ENCODE peak calls at places on chromosomes 12 and 14, in ten cellular contexts. G, U, S, Y, H, T, M, Z, V and D are unnamed samples.

GRCh38 chr14:66066991-66067788 is 419.0 kb upstream of the CCDC196 start:
- DNase-seq in G (no peak), U (no peak), S (no peak), Y (no peak), H (peak; percentile 45), T (no peak), M (peak; percentile 63), Z (no peak), V (peak; percentile 79), D (peak; percentile 54)

GRCh38 chr12:70556179-70556869 is 80.9 kb downstream of the PTPRB start:
- DNase-seq in G (no peak), U (no peak), S (no peak), Y (no peak), H (no peak), T (no peak), M (no peak), Z (no peak), V (no peak), D (no peak)

GRCh38 chr12:124007810-124008570 is 35.0 kb downstream of the ZNF664 start:
- DNase-seq in G (peak; percentile 9), U (no peak), S (no peak), Y (no peak), H (no peak), T (peak; percentile 77), M (no peak), Z (no peak), V (no peak), D (no peak)

GRCh38 chr12:97313471-97314190 is 149.0 kb upstream of the RMST start:
- DNase-seq in G (no peak), U (no peak), S (no peak), Y (no peak), H (no peak), T (peak; percentile 51), M (no peak), Z (no peak), V (no peak), D (no peak)

GRCh38 chr14:103905861-103906456 is 22.3 kb upstream of the TDRD9 start:
- DNase-seq in G (no peak), U (peak; percentile 70), S (peak; percentile 41), Y (peak; percentile 50), H (no peak), T (no peak), M (no peak), Z (no peak), V (no peak), D (no peak)

GRCh38 chr14:76742961-76743360 is 18.3 kb upstream of the VASH1 start:
- DNase-seq in G (peak; percentile 13), U (no peak), S (no peak), Y (no peak), H (no peak), T (peak; percentile 20), M (no peak), Z (no peak), V (no peak), D (no peak)

GRCh38 chr14:75306917-75307699 is 28.5 kb downstream of the FOS start:
- DNase-seq in G (peak; percentile 81), U (peak; percentile 37), S (no peak), Y (no peak), H (peak; percentile 39), T (peak; percentile 21), M (no peak), Z (no peak), V (peak; percentile 86), D (no peak)

GRCh38 chr12:131644481-131644880 is 66.4 kb upstream of the SFSWAP start:
- DNase-seq in G (no peak), U (no peak), S (no peak), Y (no peak), H (no peak), T (no peak), M (no peak), Z (no peak), V (no peak), D (no peak)

GRCh38 chr14:51498411-51499227 is 153.1 kb upstream of the FRMD6 start:
- DNase-seq in G (no peak), U (no peak), S (no peak), Y (no peak), H (no peak), T (no peak), M (no peak), Z (no peak), V (no peak), D (no peak)

GRCh38 chr14:57818511-57818910 is 47.4 kb downstream of the SLC35F4 start:
- DNase-seq in G (no peak), U (no peak), S (no peak), Y (no peak), H (no peak), T (no peak), M (no peak), Z (no peak), V (no peak), D (no peak)

GRCh38 chr12:124727922-124728321 is 135.7 kb downstream of the SCARB1 start:
- DNase-seq in G (no peak), U (no peak), S (no peak), Y (no peak), H (no peak), T (no peak), M (no peak), Z (no peak), V (no peak), D (no peak)

GRCh38 chr14:46818147-46818546 is 166.6 kb upstream of the RPL10L start:
- DNase-seq in G (no peak), U (peak; percentile 7), S (no peak), Y (no peak), H (no peak), T (no peak), M (no peak), Z (no peak), V (peak; percentile 93), D (no peak)

GRCh38 chr14:92603309-92604257 is 90.0 kb downstream of the RIN3 start:
- DNase-seq in G (no peak), U (peak; percentile 60), S (peak; percentile 78), Y (no peak), H (peak; percentile 67), T (peak; percentile 25), M (peak; percentile 84), Z (no peak), V (no peak), D (peak; percentile 52)

GRCh38 chr12:125340791-125341190 is 275.6 kb downstream of the AACS start:
- DNase-seq in G (no peak), U (no peak), S (no peak), Y (no peak), H (peak; percentile 15), T (peak; percentile 8), M (peak; percentile 69), Z (no peak), V (no peak), D (peak; percentile 71)

GRCh38 chr12:6827982-6828670 is at the start of gene P3H3:
- DNase-seq in G (no peak), U (peak; percentile 68), S (no peak), Y (peak; percentile 65), H (peak; percentile 69), T (no peak), M (peak; percentile 48), Z (no peak), V (peak; percentile 9), D (peak; percentile 24)

GRCh38 chr12:92030618-92031017 is 115.0 kb downstream of the BTG1 start:
- DNase-seq in G (peak; percentile 87), U (no peak), S (peak; percentile 88), Y (no peak), H (no peak), T (no peak), M (peak; percentile 78), Z (peak; percentile 53), V (no peak), D (no peak)

GRCh38 chr12:78959556-78959955 is 95.0 kb downstream of the SYT1 start:
- DNase-seq in G (no peak), U (no peak), S (no peak), Y (no peak), H (peak; percentile 7), T (no peak), M (peak; percentile 39), Z (no peak), V (no peak), D (no peak)

GRCh38 chr12:122753213-122753571 is 568 bp downstream of the DENR start:
- DNase-seq in G (peak; percentile 16), U (no peak), S (no peak), Y (no peak), H (no peak), T (no peak), M (no peak), Z (no peak), V (no peak), D (no peak)

GRCh38 chr12:34393821-34394150 is 371.5 kb downstream of the ALG10 start:
- DNase-seq in G (no peak), U (no peak), S (no peak), Y (peak; percentile 1), H (no peak), T (no peak), M (no peak), Z (peak; percentile 17), V (no peak), D (no peak)

GRCh38 chr12:123958462-123958861 is 14.2 kb downstream of the CCDC92 start:
- DNase-seq in G (no peak), U (no peak), S (no peak), Y (no peak), H (no peak), T (no peak), M (no peak), Z (no peak), V (peak; percentile 75), D (no peak)

GRCh38 chr12:93137656-93138612 is 208.8 kb upstream of the EEA1 start:
- DNase-seq in G (peak; percentile 58), U (no peak), S (no peak), Y (no peak), H (peak; percentile 84), T (peak; percentile 25), M (peak; percentile 60), Z (no peak), V (no peak), D (peak; percentile 89)

GRCh38 chr12:113371808-113372207 is 13.4 kb downstream of the PLBD2 start:
- DNase-seq in G (no peak), U (no peak), S (no peak), Y (no peak), H (peak; percentile 7), T (no peak), M (no peak), Z (no peak), V (no peak), D (no peak)

GRCh38 chr14:69059658-69060648 is 80.9 kb upstream of the ACTN1 start:
- DNase-seq in G (no peak), U (no peak), S (no peak), Y (no peak), H (peak; percentile 89), T (no peak), M (peak; percentile 96), Z (no peak), V (no peak), D (peak; percentile 96)

GRCh38 chr12:2561367-2561766 is 233.4 kb upstream of the FKBP4 start:
- DNase-seq in G (no peak), U (no peak), S (no peak), Y (no peak), H (no peak), T (no peak), M (no peak), Z (no peak), V (no peak), D (peak; percentile 25)

GRCh38 chr14:50862171-50862570 is 9.7 kb upstream of the ABHD12B start:
- DNase-seq in G (no peak), U (no peak), S (no peak), Y (no peak), H (no peak), T (no peak), M (peak; percentile 69), Z (no peak), V (no peak), D (no peak)

GRCh38 chr14:70858641-70859040 is 48.6 kb upstream of the PCNX1 start:
- DNase-seq in G (no peak), U (no peak), S (no peak), Y (no peak), H (no peak), T (no peak), M (no peak), Z (no peak), V (no peak), D (no peak)

GRCh38 chr12:67208326-67209067 is 60.7 kb upstream of the CAND1 start:
- DNase-seq in G (no peak), U (no peak), S (no peak), Y (no peak), H (no peak), T (no peak), M (no peak), Z (no peak), V (no peak), D (no peak)

GRCh38 chr14:100536141-100536540 is 51.1 kb downstream of the BEGAIN start:
- DNase-seq in G (no peak), U (no peak), S (no peak), Y (peak; percentile 12), H (no peak), T (no peak), M (no peak), Z (no peak), V (no peak), D (no peak)